ENCODE peak calls at places on chromosomes 13 and 19, in four cellular contexts. C, U, V and J are unnamed samples.

GRCh38 chr19:2101417-2102335 is 5.0 kb downstream of the IZUMO4 start:
- DNase-seq in C (no peak), U (no peak), V (no peak), J (no peak)

GRCh38 chr13:42354246-42355117 is 82.5 kb downstream of the AKAP11 start:
- DNase-seq in C (peak), U (no peak), V (no peak), J (peak)

GRCh38 chr19:765179-765738 is 14.3 kb downstream of the MISP start:
- DNase-seq in C (no peak), U (no peak), V (no peak), J (no peak)

GRCh38 chr13:46908511-46908910 is 11.7 kb upstream of the HTR2A start:
- DNase-seq in C (peak), U (no peak), V (no peak), J (no peak)

GRCh38 chr13:26604784-26605183 is 47.3 kb downstream of the WASF3 start:
- DNase-seq in C (no peak), U (no peak), V (no peak), J (no peak)

GRCh38 chr13:59880468-59880867 is 283.3 kb downstream of the DIAPH3 start:
- DNase-seq in C (peak), U (no peak), V (no peak), J (no peak)

GRCh38 chr19:9996541-9996940 is 13.8 kb downstream of the COL5A3 start:
- DNase-seq in C (peak), U (no peak), V (no peak), J (no peak)

GRCh38 chr13:98032168-98032567 is 78.7 kb downstream of the IPO5 start:
- DNase-seq in C (no peak), U (no peak), V (no peak), J (no peak)

GRCh38 chr19:7254590-7254989 is 39.6 kb downstream of the INSR start:
- DNase-seq in C (no peak), U (no peak), V (no peak), J (no peak)

GRCh38 chr13:27481766-27482165 is 31.4 kb upstream of the MTIF3 start:
- DNase-seq in C (peak), U (peak), V (peak), J (peak)

GRCh38 chr13:35208587-35208986 is 266.5 kb downstream of the NBEA start:
- DNase-seq in C (no peak), U (no peak), V (no peak), J (no peak)

GRCh38 chr13:20775961-20776360 is 2.2 kb upstream of the EEF1AKMT1 start:
- DNase-seq in C (no peak), U (no peak), V (no peak), J (peak)

GRCh38 chr13:27854606-27855005 is 62.3 kb downstream of the GSX1 start:
- DNase-seq in C (no peak), U (no peak), V (no peak), J (no peak)

GRCh38 chr19:37999309-38000213 is 92.6 kb downstream of the SIPA1L3 start:
- DNase-seq in C (peak), U (no peak), V (no peak), J (no peak)

GRCh38 chr13:20331419-20331818 is 99.3 kb upstream of the GJB6 start:
- DNase-seq in C (no peak), U (no peak), V (no peak), J (no peak)

GRCh38 chr19:13143135-13143534 is 7.0 kb downstream of the STX10 start:
- DNase-seq in C (peak), U (no peak), V (no peak), J (no peak)

GRCh38 chr19:10601999-10602329 is 14.9 kb upstream of the AP1M2 start:
- DNase-seq in C (no peak), U (no peak), V (no peak), J (no peak)

GRCh38 chr13:41621716-41622508 is 164.6 kb downstream of the RGCC start:
- DNase-seq in C (peak), U (no peak), V (no peak), J (peak)

GRCh38 chr19:36013280-36014028 is 559 bp downstream of the ALKBH6 start:
- DNase-seq in C (no peak), U (no peak), V (no peak), J (no peak)

GRCh38 chr13:32297206-32297605 is 18.0 kb downstream of the ZAR1L start:
- DNase-seq in C (no peak), U (no peak), V (no peak), J (no peak)

GRCh38 chr13:113083022-113083373 is 22.6 kb upstream of the F7 start:
- DNase-seq in C (no peak), U (no peak), V (no peak), J (no peak)

GRCh38 chr13:74187564-74187963 is 53.4 kb upstream of the KLF12 start:
- DNase-seq in C (peak), U (no peak), V (no peak), J (peak)

GRCh38 chr19:42176990-42177685 is 40.3 kb downstream of the DEDD2 start:
- DNase-seq in C (peak), U (peak), V (no peak), J (peak)

GRCh38 chr13:28478127-28478526 is 16.8 kb downstream of the FLT1 start:
- DNase-seq in C (peak), U (no peak), V (no peak), J (no peak)

GRCh38 chr13:113976711-113977684 is 3.1 kb upstream of the C13orf46 start:
- DNase-seq in C (peak), U (no peak), V (no peak), J (peak)

GRCh38 chr13:60044321-60044720 is 119.4 kb downstream of the DIAPH3 start:
- DNase-seq in C (no peak), U (no peak), V (no peak), J (no peak)

GRCh38 chr13:75418997-75419396 is 63.0 kb downstream of the TBC1D4 start:
- DNase-seq in C (peak), U (no peak), V (no peak), J (no peak)

GRCh38 chr13:21668665-21669599 is 1.9 kb upstream of the FGF9 start:
- DNase-seq in C (peak), U (peak), V (no peak), J (peak)

GRCh38 chr19:36182612-36183454 is 30.6 kb upstream of the COX7A1 start:
- DNase-seq in C (peak), U (peak), V (no peak), J (peak)

GRCh38 chr13:84393981-84394625 is 511.8 kb upstream of the SLITRK1 start:
- DNase-seq in C (no peak), U (no peak), V (no peak), J (peak)

GRCh38 chr13:94660695-94661324 is 51.5 kb downstream of the SOX21 start:
- DNase-seq in C (peak), U (no peak), V (no peak), J (no peak)

GRCh38 chr13:75650991-75651390 is 14.9 kb downstream of the LMO7 start:
- DNase-seq in C (no peak), U (no peak), V (no peak), J (no peak)

GRCh38 chr13:108026671-108027410 is 188.5 kb downstream of the LIG4 start:
- DNase-seq in C (no peak), U (no peak), V (no peak), J (no peak)

GRCh38 chr19:49870309-49870901 is 3.0 kb upstream of the PNKP start:
- DNase-seq in C (no peak), U (no peak), V (no peak), J (no peak)
- H3K9ac ChIP-seq in C (peak), U (peak), V (no peak), J (peak)

DNA sequence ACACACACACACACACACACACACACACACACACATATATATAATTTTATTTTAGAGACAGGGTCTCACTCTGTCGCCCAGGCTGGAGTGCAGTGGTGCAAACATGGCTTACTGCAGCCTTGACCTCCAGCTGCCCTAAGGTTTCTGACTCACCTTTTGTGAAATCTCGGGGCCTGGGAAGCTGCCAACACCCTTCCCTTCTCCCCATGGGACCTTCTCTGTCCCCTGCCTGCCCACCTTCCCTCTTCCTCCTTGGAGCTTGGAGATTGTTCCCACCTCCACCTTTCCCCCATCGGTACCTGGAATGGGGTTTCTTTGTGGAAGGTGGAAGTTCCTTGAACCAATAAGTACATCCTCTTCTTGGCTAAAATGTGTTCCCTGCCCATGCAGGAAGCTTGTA is 6.3 kb downstream of the ARRDC5 start:
- DNase-seq in C (peak), U (no peak), V (no peak), J (no peak)
- H4K5ac ChIP-seq in C (no peak), U (no peak), V (no peak), J (no peak)

GRCh38 chr13:39317284-39317683 is 279.0 kb downstream of the NHLRC3 start:
- DNase-seq in C (peak), U (no peak), V (no peak), J (no peak)

GRCh38 chr13:39310961-39311360 is 272.7 kb downstream of the NHLRC3 start:
- DNase-seq in C (no peak), U (no peak), V (no peak), J (no peak)

GRCh38 chr13:39311619-39312018 is 273.4 kb downstream of the NHLRC3 start:
- DNase-seq in C (no peak), U (no peak), V (no peak), J (no peak)

GRCh38 chr13:39313721-39314120 is 275.5 kb downstream of the NHLRC3 start:
- DNase-seq in C (no peak), U (no peak), V (no peak), J (no peak)
- H3K56ac ChIP-seq in C (no peak), U (no peak), V (no peak), J (no peak)

GRCh38 chr19:47848871-47849473 is 10.1 kb upstream of the TPRX2 start:
- DNase-seq in C (no peak), U (peak), V (peak), J (peak)

GRCh38 chr19:47853003-47853402 is 6.0 kb upstream of the TPRX2 start:
- DNase-seq in C (no peak), U (no peak), V (no peak), J (no peak)

GRCh38 chr19:47842941-47843340 is 16.1 kb upstream of the TPRX2 start:
- DNase-seq in C (no peak), U (no peak), V (no peak), J (no peak)

GRCh38 chr19:47848425-47848824 is 10.6 kb upstream of the TPRX2 start:
- DNase-seq in C (no peak), U (no peak), V (no peak), J (no peak)
- H3K9ac ChIP-seq in C (no peak), U (peak), V (no peak), J (peak)

DNA sequence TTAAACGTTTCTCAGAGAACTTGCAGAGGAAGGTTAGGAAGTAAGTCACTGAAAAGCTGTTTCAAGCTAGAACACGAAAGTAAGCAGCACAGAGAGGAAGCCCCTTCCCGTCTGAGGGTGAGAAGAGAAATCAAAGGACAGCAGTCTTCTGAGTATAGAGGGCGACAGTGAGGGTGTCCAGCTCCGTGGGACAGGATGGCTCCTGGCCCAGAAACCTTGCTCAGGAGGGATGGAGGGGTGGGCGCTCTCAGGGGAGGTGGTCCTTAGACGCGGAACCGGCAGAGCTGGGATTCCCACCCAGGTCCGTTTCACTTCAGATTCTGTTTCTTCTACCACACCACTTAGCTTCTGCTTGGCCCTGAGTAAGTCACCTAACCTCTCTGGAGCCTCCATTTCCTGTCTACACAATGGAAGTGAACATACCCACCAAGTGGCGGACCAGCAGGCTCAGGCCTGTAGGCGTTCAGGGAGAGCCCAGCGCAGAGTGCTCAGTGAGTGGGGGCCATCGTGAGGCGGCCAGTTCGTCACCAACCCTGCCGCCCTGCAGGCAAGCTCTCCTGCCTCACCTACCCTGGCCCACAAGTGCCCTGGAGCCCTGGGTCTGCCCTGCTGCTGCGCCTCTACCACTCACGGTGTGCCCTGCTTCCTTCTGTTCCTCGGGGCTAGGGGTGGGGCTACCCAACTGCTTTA is 5.5 kb upstream of the RSPH6A start:
- DNase-seq in C (no peak), U (no peak), V (no peak), J (no peak)
- H4K5ac ChIP-seq in C (no peak), U (no peak), V (no peak), J (no peak)

DNA sequence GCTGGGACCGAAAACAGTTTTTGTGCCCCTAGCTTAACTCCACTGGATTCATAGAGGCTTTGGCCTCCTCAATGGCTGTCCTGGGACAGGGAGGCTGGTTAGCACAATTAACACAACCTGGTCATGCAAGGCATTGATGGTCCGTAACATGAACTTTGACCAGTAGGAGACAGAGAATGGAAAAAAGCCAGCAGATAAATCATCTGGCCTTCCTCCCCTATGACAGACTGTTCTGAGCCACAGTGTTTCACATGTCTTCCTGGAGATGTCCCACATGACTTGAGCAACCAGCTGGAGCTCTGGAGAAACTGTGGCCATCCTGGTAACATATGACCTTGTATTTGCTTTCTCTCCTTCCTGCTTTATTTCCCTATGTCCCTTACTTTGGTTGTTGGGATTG is 244.2 kb downstream of the UQCRFS1 start:
- DNase-seq in C (no peak), U (no peak), V (no peak), J (no peak)
- H3K56ac ChIP-seq in C (no peak), U (no peak), V (no peak), J (no peak)

GRCh38 chr13:24693862-24694471 is 13.8 kb downstream of the ATP12A start:
- DNase-seq in C (peak), U (peak), V (no peak), J (peak)

GRCh38 chr13:24688111-24688510 is 7.9 kb downstream of the ATP12A start:
- DNase-seq in C (no peak), U (no peak), V (no peak), J (no peak)

GRCh38 chr13:24688901-24689300 is 8.7 kb downstream of the ATP12A start:
- DNase-seq in C (no peak), U (no peak), V (no peak), J (no peak)

GRCh38 chr13:24692541-24692940 is 12.3 kb downstream of the ATP12A start:
- DNase-seq in C (peak), U (no peak), V (no peak), J (peak)

DNA sequence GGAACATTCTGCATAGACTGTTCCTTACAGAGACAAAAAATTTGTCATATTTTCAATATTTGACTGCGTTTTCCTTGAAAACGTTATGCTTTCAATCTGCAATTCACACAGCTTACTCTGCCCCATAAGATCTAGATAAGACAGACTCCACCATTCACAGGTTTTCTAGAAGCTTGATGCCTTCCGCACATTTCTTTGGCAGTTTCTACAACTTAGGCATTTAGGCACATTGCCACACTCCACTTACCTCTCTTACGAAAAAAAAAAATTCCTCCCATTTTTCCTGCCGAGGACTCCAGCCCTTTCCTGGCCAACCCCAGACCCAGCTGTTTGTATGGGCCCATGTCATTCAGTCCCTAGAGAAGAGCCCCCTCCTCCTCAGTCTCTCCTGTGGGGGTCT is 11.2 kb downstream of the ATP12A start:
- DNase-seq in C (no peak), U (no peak), V (no peak), J (no peak)
- H3K9ac ChIP-seq in C (no peak), U (no peak), V (no peak), J (no peak)

GRCh38 chr19:50383852-50384684 is at the start of gene POLD1:
- DNase-seq in C (peak), U (peak), V (peak), J (peak)

GRCh38 chr19:50383307-50383851 is 768 bp upstream of the POLD1 start:
- DNase-seq in C (no peak), U (peak), V (no peak), J (peak)

GRCh38 chr19:50381881-50382729 is 2.0 kb upstream of the POLD1 start:
- DNase-seq in C (no peak), U (no peak), V (no peak), J (no peak)

GRCh38 chr19:50387176-50387867 is 3.2 kb downstream of the POLD1 start:
- DNase-seq in C (peak), U (no peak), V (no peak), J (no peak)

GRCh38 chr19:50384685-50385535 is 763 bp downstream of the POLD1 start:
- DNase-seq in C (peak), U (no peak), V (no peak), J (peak)
- H4K5ac ChIP-seq in C (peak), U (no peak), V (peak), J (no peak)

DNA sequence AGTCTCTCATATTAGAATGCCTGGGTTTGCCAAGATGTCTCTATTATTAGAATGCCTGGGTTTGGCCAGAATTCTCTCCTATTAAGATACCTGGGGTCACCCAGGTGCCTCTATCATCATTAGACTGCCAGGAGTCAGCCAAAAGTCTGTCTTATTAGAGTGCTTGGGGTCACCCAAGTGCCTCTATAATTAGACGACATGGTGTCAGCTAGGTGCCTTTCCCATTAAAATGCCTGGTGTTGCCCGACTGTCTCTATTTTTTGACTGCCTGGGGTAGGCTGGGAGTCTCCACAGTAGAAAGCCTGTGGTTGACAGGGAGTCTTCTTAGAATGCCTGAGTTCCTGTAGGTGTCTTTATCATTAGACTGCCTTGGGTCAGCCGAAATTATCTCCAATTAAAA is 1536.6 kb downstream of the UQCRFS1 start:
- DNase-seq in C (no peak), U (no peak), V (no peak), J (no peak)
- H3K56ac ChIP-seq in C (no peak), U (no peak), V (no peak), J (no peak)